ENCODE peak calls at places on chromosomes 4 and X, in ten cellular contexts. H is kidney epithelial cell, X is PC-3, F is dorsolateral prefrontal cortex, I is HFF-Myc, O is uterus, V is astrocyte, A is retinal pigment epithelial cell, G is choroid plexus epithelial cell, J is foreskin fibroblast. N is an unnamed sample.

GRCh38 chrX:135737361-135738071 is 24.1 kb downstream of the CT45A1 start:
- DNase-seq in X (peak), J (no peak), G (peak), O (no peak), F (no peak), V (no peak), H (no peak), I (no peak), A (no peak), N (no peak)

GRCh38 chrX:103157511-103158316 is 57.2 kb upstream of the BEX4 start:
- DNase-seq in J (peak), G (peak), A (no peak), V (peak), O (no peak), I (no peak), F (no peak), X (peak), H (no peak), N (peak)

GRCh38 chrX:56796641-56797395 is 67.8 kb downstream of the NBDY start:
- DNase-seq in A (no peak), J (no peak), O (no peak), G (no peak), F (no peak), I (no peak), H (no peak), V (no peak), X (no peak), N (no peak)

GRCh38 chr4:155705664-155706063 is 39.0 kb downstream of the GUCY1A1 start:
- DNase-seq in F (no peak), H (peak), J (peak), G (peak), O (no peak), A (peak), V (peak), X (peak), I (no peak), N (no peak)

GRCh38 chr4:133102612-133103409 is 46.3 kb upstream of the PCDH10 start:
- DNase-seq in J (no peak), V (no peak), A (no peak), H (no peak), I (no peak), X (no peak), G (no peak), O (no peak), F (no peak), N (no peak)

GRCh38 chr4:179110816-179111215 is 1668.6 kb upstream of the AGA start:
- DNase-seq in O (no peak), G (no peak), V (peak), X (no peak), I (no peak), J (no peak), H (no peak), A (peak), F (no peak), N (no peak)

GRCh38 chr4:22794731-22795130 is 102.0 kb downstream of the GBA3 start:
- DNase-seq in H (no peak), X (no peak), I (no peak), A (no peak), G (no peak), F (no peak), O (no peak), V (no peak), J (no peak), N (no peak)

GRCh38 chr4:104507112-104507511 is 12.4 kb upstream of the CXXC4 start:
- DNase-seq in X (no peak), G (no peak), H (no peak), A (no peak), O (no peak), I (no peak), V (no peak), J (no peak), F (no peak), N (no peak)

GRCh38 chrX:132489256-132490085 is 633 bp upstream of the MBNL3 start:
- DNase-seq in X (peak), V (peak), H (no peak), O (peak), I (no peak), F (no peak), G (peak), A (no peak), J (peak), N (peak)

GRCh38 chr4:3368841-3369760 is 72.7 kb upstream of the HGFAC start:
- DNase-seq in I (no peak), J (no peak), A (no peak), F (no peak), G (no peak), H (no peak), X (no peak), V (no peak), O (no peak), N (no peak)

GRCh38 chrX:150473371-150473770 is 95.0 kb upstream of the MTM1 start:
- DNase-seq in X (no peak), V (no peak), H (no peak), I (no peak), F (no peak), O (no peak), A (no peak), G (no peak), J (no peak), N (no peak)

GRCh38 chr4:141416219-141416618 is 195.5 kb downstream of the ZNF330 start:
- DNase-seq in H (no peak), O (no peak), V (peak), G (no peak), X (no peak), F (no peak), I (no peak), J (peak), A (no peak), N (no peak)

GRCh38 chr4:138875886-138876608 is 139.5 kb upstream of the NOCT start:
- DNase-seq in J (peak), O (no peak), V (peak), H (peak), X (peak), I (peak), G (peak), F (no peak), A (no peak), N (no peak)

GRCh38 chrX:39897741-39898097 is 200.0 kb downstream of the BCOR start:
- DNase-seq in I (no peak), O (no peak), J (no peak), F (no peak), V (no peak), A (no peak), X (peak), H (no peak), G (no peak), N (no peak)

GRCh38 chrX:38654302-38654701 is 93.0 kb downstream of the TSPAN7 start:
- DNase-seq in J (peak), O (no peak), F (no peak), H (no peak), V (peak), A (no peak), X (peak), G (peak), I (no peak), N (peak)

DNA sequence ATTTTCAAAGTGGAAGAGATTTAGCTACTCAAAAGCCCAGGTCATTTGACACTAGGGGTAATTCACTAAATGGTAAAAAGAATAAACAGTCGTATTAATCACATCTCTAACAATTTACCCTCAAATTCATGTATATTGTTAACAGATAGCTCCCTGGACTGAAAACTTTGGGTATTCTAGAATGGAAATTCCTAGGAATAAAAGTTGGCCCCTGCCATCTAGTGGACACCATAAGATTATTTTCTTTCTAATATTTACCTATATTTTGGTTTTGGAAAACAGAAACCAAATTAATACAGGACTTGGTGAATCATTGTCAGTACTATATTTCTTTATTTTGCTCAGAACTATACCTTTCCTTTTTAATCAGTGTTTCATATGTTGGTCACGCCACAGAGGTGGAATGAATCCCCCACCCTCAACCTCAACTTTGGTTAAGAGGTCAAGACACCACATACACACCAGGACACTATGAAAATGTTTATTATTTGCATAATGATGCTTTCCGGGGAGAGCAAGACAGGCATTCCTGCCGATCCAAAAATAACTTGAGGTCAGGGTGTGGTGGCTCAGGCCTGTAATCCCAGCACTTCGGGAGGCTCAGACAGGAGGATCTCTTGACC is 96.2 kb upstream of the APOOL start:
- DNase-seq in A (no peak), I (no peak), J (peak), O (no peak), G (peak), H (no peak), X (peak), V (no peak), F (no peak), N (no peak)
- TF ChIP-seq CTCF in A (peak), I (no peak), J (peak), O (peak), G (peak), H (peak), X (peak), V (no peak), F (peak), N (peak)

DNA sequence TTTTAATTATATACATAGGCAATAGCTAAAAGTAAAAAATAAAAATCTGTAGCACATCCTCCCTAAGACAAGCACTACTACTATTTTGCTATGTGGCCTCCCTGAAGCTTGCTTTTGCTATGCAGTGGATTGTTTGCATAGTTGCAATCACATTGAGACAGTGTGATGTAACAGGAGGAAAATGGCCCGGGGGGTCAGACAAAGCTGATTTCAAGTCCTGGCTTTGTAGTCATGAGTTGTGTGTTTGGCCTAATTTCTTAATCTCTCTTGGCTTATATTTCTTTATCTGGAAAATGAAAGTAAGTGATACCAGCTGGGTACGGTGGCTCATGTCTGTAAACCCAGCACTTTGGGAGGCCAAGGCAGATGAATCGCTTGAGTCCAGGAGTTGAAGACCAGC is 166.6 kb downstream of the LHFPL1 start:
- DNase-seq in F (no peak), O (no peak), A (no peak), V (peak), I (no peak), J (no peak), G (peak), X (no peak), H (no peak), N (no peak)
- H3K4me3 ChIP-seq in F (no peak), O (no peak), A (no peak), V (no peak), I (no peak), J (no peak), G (no peak), X (no peak), H (no peak), N (no peak)

GRCh38 chrX:119391279-119391678 is 7.9 kb upstream of the SLC25A43 start:
- DNase-seq in X (peak), I (no peak), F (no peak), A (no peak), J (peak), V (no peak), G (peak), O (no peak), H (no peak), N (no peak)
- TF ChIP-seq CTCF in X (peak), I (no peak), F (no peak), A (peak), J (peak), V (peak), G (peak), O (no peak), H (no peak), N (no peak)

DNA sequence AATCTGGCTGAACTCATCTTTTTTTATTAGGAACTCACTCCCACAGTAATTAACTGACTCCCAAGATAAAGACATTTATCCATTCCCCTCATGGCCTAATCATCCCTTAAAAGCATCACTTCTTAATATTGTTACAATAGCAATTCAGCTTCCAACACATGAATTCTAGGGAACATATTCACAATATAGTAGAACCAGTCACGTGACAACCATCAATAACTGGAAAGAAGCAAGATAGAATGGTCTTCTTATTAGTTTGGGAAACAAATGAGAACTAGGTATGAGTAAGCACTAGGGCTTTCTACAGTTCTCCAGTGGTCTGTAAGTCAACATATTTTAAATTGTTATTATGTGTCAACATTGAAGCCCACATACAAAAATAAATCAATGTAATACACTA is 170.1 kb downstream of the KLHL4 start:
- DNase-seq in J (no peak), G (no peak), V (no peak), H (no peak), F (no peak), X (no peak), A (no peak), O (no peak), I (no peak), N (no peak)
- H3K4me3 ChIP-seq in J (no peak), G (no peak), V (no peak), H (no peak), F (no peak), X (no peak), A (no peak), O (no peak), I (no peak), N (no peak)

GRCh38 chr4:13860126-13860525 is 232.6 kb upstream of the BOD1L1 start:
- DNase-seq in X (peak), I (no peak), O (no peak), H (no peak), F (no peak), A (no peak), J (peak), G (peak), V (no peak), N (no peak)
- TF ChIP-seq CTCF in X (peak), I (peak), O (no peak), H (no peak), F (peak), A (peak), J (peak), G (peak), V (no peak), N (peak)

GRCh38 chr4:148914734-148915133 is 472.5 kb upstream of the NR3C2 start:
- DNase-seq in I (no peak), G (no peak), A (no peak), X (no peak), J (no peak), F (no peak), H (no peak), O (no peak), V (no peak), N (no peak)
- H3K4me3 ChIP-seq in I (no peak), G (no peak), A (no peak), X (no peak), J (no peak), F (no peak), H (no peak), O (no peak), V (no peak), N (no peak)

N was measured in heart right ventricle.